ENCODE peak calls at places on chromosome 22, in four cellular contexts. H is GM12878, G is HepG2, X is K562. S is an unnamed sample.

GRCh38 chr22:22848364-22848866 is 39.2 kb upstream of the IGLL5 start:
- DNase-seq in X (peak; percentile 99), H (no peak), G (peak; percentile 50), S (peak; percentile 90)

GRCh38 chr22:28547132-28547842 is 132.4 kb downstream of the TTC28 start:
- DNase-seq in G (no peak), X (no peak), H (no peak), S (no peak)

GRCh38 chr22:41222846-41223507 is 17.8 kb downstream of the CHADL start:
- DNase-seq in G (no peak), X (no peak), H (no peak), S (no peak)

GRCh38 chr22:35517207-35517606 is 23.4 kb upstream of the RASD2 start:
- DNase-seq in H (no peak), X (no peak), G (no peak), S (no peak)

GRCh38 chr22:48050836-48051235 is 1288.4 kb downstream of the TBC1D22A start:
- DNase-seq in G (no peak), X (no peak), H (no peak), S (no peak)

GRCh38 chr22:48881326-48881980 is 946.2 kb downstream of the BRD1 start:
- DNase-seq in G (no peak), X (no peak), H (no peak), S (no peak)

GRCh38 chr22:48496226-48496845 is 1331.3 kb downstream of the BRD1 start:
- DNase-seq in G (no peak), H (no peak), X (no peak), S (no peak)

GRCh38 chr22:50305658-50306566 is 1.5 kb downstream of the PLXNB2 start:
- DNase-seq in X (peak; percentile 40), G (no peak), H (peak; percentile 36), S (no peak)

GRCh38 chr22:32202161-32202538 is 2.7 kb downstream of the RFPL2 start:
- DNase-seq in X (no peak), H (no peak), G (no peak), S (no peak)

GRCh38 chr22:31046591-31047226 is 34.4 kb upstream of the SMTN start:
- DNase-seq in G (peak; percentile 45), X (no peak), H (no peak), S (peak; percentile 14)

GRCh38 chr22:44272330-44272729 is 40.4 kb downstream of the SHISAL1 start:
- DNase-seq in X (no peak), H (no peak), G (no peak), S (no peak)

GRCh38 chr22:20568502-20569058 is 61.2 kb downstream of the MED15 start:
- DNase-seq in X (no peak), G (no peak), H (no peak), S (no peak)

GRCh38 chr22:20567371-20567847 is 60.0 kb downstream of the MED15 start:
- DNase-seq in X (no peak), G (no peak), H (no peak), S (no peak)

GRCh38 chr22:20566420-20567260 is 59.2 kb downstream of the MED15 start:
- DNase-seq in H (no peak), X (no peak), G (no peak), S (no peak)

GRCh38 chr22:20569059-20570058 is 61.9 kb downstream of the MED15 start:
- DNase-seq in X (no peak), G (no peak), H (peak; percentile 33), S (no peak)

GRCh38 chr22:20567993-20568417 is 60.6 kb downstream of the MED15 start:
- DNase-seq in G (no peak), H (no peak), X (peak; percentile 71), S (peak; percentile 37)
- TF ChIP-seq ETV6 in G (no peak), H (no peak), X (no peak), S (no peak)

GRCh38 chr22:45552017-45552411 is 49.3 kb downstream of the FBLN1 start:
- DNase-seq in G (no peak), H (no peak), X (no peak), S (no peak)
- TF ChIP-seq ETV6 in G (no peak), H (no peak), X (no peak), S (no peak)

DNA sequence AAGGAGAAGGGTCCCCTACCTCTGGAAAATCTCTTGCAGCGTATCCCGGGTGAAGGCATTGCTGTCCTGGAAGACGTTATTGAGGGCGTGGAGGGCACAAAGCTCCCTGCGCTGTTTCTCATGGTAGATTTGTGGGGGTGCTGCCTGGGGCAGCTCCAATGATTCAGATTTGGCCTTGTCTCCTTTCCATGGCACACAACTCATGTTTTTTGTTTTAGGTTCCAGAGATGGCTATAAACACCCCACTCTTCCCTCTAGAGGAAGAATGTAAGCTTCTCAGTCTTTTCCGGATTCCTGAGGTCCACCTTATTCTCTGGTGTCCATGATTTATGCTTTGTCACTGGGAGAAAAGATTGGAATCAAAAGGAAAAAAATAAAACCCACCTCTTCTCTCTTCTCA is 959 bp downstream of the JOSD1 start:
- DNase-seq in H (no peak), X (no peak), G (peak; percentile 21), S (no peak)
- TF ChIP-seq ETV6 in H (no peak), X (no peak), G (no peak), S (no peak)

GRCh38 chr22:26722159-26722558 is 64.8 kb downstream of the MIAT start:
- DNase-seq in G (no peak), X (no peak), H (no peak), S (no peak)

GRCh38 chr22:26715392-26715939 is 58.1 kb downstream of the MIAT start:
- DNase-seq in X (no peak), H (no peak), G (no peak), S (no peak)

GRCh38 chr22:26714971-26715370 is 57.6 kb downstream of the MIAT start:
- DNase-seq in H (no peak), X (no peak), G (no peak), S (no peak)

GRCh38 chr22:26718488-26718887 is 61.1 kb downstream of the MIAT start:
- DNase-seq in X (no peak), G (no peak), H (no peak), S (no peak)

DNA sequence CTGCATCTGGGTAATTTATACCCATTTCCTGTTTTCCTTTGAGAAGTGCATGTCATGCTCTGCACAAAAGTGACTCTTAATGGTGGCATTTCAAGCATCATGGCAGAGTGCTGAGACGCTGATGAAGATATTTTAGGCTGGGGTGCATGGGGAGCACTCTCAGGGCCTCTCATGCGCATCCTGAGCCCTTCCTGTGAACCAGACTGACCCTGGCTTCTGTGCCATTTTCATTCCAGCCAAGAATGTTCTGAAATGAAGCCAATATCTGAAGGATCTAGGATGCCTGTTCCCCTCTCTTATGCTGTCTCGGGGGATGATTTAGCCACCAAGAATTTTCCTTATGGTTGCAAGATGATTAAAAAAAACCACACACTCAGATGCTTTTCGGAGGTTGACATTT is 61.5 kb downstream of the MIAT start:
- DNase-seq in G (no peak), H (no peak), X (no peak), S (no peak)
- TF ChIP-seq ETV6 in G (no peak), H (no peak), X (no peak), S (no peak)

GRCh38 chr22:38954414-38955043 is 2.9 kb upstream of the APOBEC3A start:
- DNase-seq in H (no peak), G (no peak), X (no peak), S (no peak)

GRCh38 chr22:38955250-38955775 is 2.1 kb upstream of the APOBEC3A start:
- DNase-seq in X (no peak), H (no peak), G (no peak), S (no peak)

GRCh38 chr22:38953091-38953490 is 4.3 kb upstream of the APOBEC3A start:
- DNase-seq in X (no peak), G (no peak), H (no peak), S (no peak)

GRCh38 chr22:38952382-38952993 is 4.9 kb upstream of the APOBEC3A start:
- DNase-seq in H (no peak), G (no peak), X (no peak), S (no peak)

GRCh38 chr22:38953577-38954413 is 3.6 kb upstream of the APOBEC3A start:
- DNase-seq in X (peak; percentile 18), G (no peak), H (peak; percentile 85), S (no peak)
- TF ChIP-seq ETV6 in X (no peak), G (no peak), H (no peak), S (no peak)

S was measured in WTC11.